ENCODE peak calls at places on chromosomes 5 and 9, in five cellular contexts. S is stimulated activated CD4-positive, alpha-beta T cell treated with anti-CD3 and anti-CD28 coated beads, Interleukin-2, amount 100 ng/mL, for 48 hours; G is ecto neural progenitor cell; Q is posterior cingulate gyrus; R is brain microvascular endothelial cell. Z is an unnamed sample.

GRCh38 chr9:97307091-97307490 is 368 bp upstream of the CCDC180 start:
- DNase-seq in R (peak), S (peak), Q (peak), G (peak), Z (peak)

GRCh38 chr9:93060746-93061259 is 2.3 kb downstream of the SUSD3 start:
- DNase-seq in G (no peak), Q (no peak), S (no peak), R (no peak), Z (no peak)

GRCh38 chr5:132334812-132335211 is 34.7 kb upstream of the SLC22A5 start:
- DNase-seq in R (no peak), Q (no peak), G (no peak), S (no peak), Z (no peak)

GRCh38 chr9:72460342-72461312 is 60.8 kb upstream of the TMC1 start:
- DNase-seq in G (no peak), Q (no peak), R (no peak), S (no peak), Z (no peak)

GRCh38 chr9:78831726-78832125 is 534.8 kb downstream of the PSAT1 start:
- DNase-seq in G (no peak), R (no peak), S (no peak), Q (no peak), Z (no peak)

GRCh38 chr5:88058625-88059024 is 210.0 kb downstream of the TMEM161B start:
- DNase-seq in Q (no peak), R (no peak), S (no peak), G (no peak), Z (no peak)

GRCh38 chr5:136458481-136458880 is 93.1 kb upstream of the TRPC7 start:
- DNase-seq in Q (no peak), G (no peak), R (no peak), S (no peak), Z (no peak)

GRCh38 chr5:82165740-82166530 is 112.2 kb downstream of the RPS23 start:
- DNase-seq in Q (peak), R (peak), G (no peak), S (no peak), Z (peak)

GRCh38 chr9:126756876-126757415 is 47.9 kb upstream of the ZBTB43 start:
- DNase-seq in G (no peak), Q (no peak), R (no peak), S (no peak), Z (no peak)

GRCh38 chr5:15821506-15821905 is 321.5 kb downstream of the FBXL7 start:
- DNase-seq in R (peak), S (no peak), Q (no peak), G (no peak), Z (no peak)